ENCODE peak calls at places on chromosomes 4 and X, in ten cellular contexts. T, F, Z, N, W, O, U, S, K and D are unnamed samples.

GRCh38 chr4:4781936-4782754 is 77.3 kb upstream of the MSX1 start:
- DNase-seq in N (no peak), U (peak), K (no peak), F (peak), S (peak), W (no peak), Z (no peak), O (no peak), T (no peak), D (no peak)

GRCh38 chrX:100710816-100711215 is 21.1 kb downstream of the SYTL4 start:
- DNase-seq in F (no peak), T (no peak), O (no peak), U (no peak), K (no peak), W (no peak), Z (no peak), S (no peak), N (no peak), D (no peak)

GRCh38 chr4:138686078-138686477 is 329.5 kb upstream of the NOCT start:
- DNase-seq in O (no peak), S (no peak), T (no peak), F (no peak), K (no peak), N (no peak), U (no peak), W (peak), Z (no peak), D (no peak)

GRCh38 chr4:47704693-47705325 is 133.1 kb downstream of the CORIN start:
- DNase-seq in F (peak), N (peak), K (peak), W (no peak), O (no peak), U (peak), S (no peak), T (no peak), Z (peak), D (peak)

GRCh38 chrX:76453737-76454406 is 26.4 kb downstream of the MAGEE1 start:
- DNase-seq in O (no peak), T (no peak), Z (no peak), F (no peak), W (no peak), K (no peak), S (no peak), U (no peak), N (no peak), D (no peak)

GRCh38 chr4:179125870-179126269 is 1683.6 kb upstream of the AGA start:
- DNase-seq in N (no peak), Z (no peak), K (no peak), T (no peak), S (no peak), U (no peak), O (no peak), F (no peak), W (no peak), D (no peak)

GRCh38 chrX:43785930-43786591 is 96.2 kb downstream of the MAOB start:
- DNase-seq in S (no peak), Z (no peak), U (no peak), N (no peak), O (no peak), W (no peak), F (no peak), T (no peak), K (no peak), D (no peak)

GRCh38 chr4:130422255-130422654 is 1326.3 kb downstream of the C4orf33 start:
- DNase-seq in O (no peak), K (no peak), Z (no peak), T (no peak), N (peak), U (no peak), W (no peak), S (no peak), F (no peak), D (no peak)

GRCh38 chrX:3548743-3549441 is 164.6 kb downstream of the PRKX start:
- DNase-seq in W (no peak), O (no peak), F (peak), K (peak), S (no peak), U (peak), Z (peak), N (peak), T (no peak), D (peak)

GRCh38 chrX:102976290-102976689 is 39.2 kb downstream of the RAB40AL start:
- DNase-seq in Z (no peak), K (no peak), F (no peak), N (peak), S (no peak), U (no peak), T (no peak), W (no peak), O (no peak), D (no peak)

GRCh38 chr4:172808196-172808595 is 360.4 kb upstream of the GALNT7 start:
- DNase-seq in F (no peak), U (no peak), O (no peak), Z (no peak), S (no peak), K (no peak), W (no peak), T (no peak), N (no peak), D (no peak)

GRCh38 chrX:148659481-148659880 is 159.1 kb downstream of the AFF2 start:
- DNase-seq in W (no peak), O (no peak), Z (no peak), U (no peak), F (peak), S (no peak), T (no peak), K (no peak), N (no peak), D (no peak)

GRCh38 chrX:10725071-10725470 is 104.7 kb upstream of the MID1 start:
- DNase-seq in T (no peak), O (no peak), U (no peak), F (no peak), S (no peak), W (no peak), N (peak), Z (no peak), K (no peak), D (no peak)
- TF ChIP-seq CTCF in T (no peak), O (no peak), U (no peak), F (peak), S (no peak), W (no peak), N (peak), Z (no peak), K (peak), D (peak)

GRCh38 chr4:68369474-68369805 is 19.6 kb upstream of the YTHDC1 start:
- DNase-seq in U (no peak), Z (peak), O (peak), W (no peak), F (no peak), T (no peak), K (no peak), S (no peak), N (no peak), D (no peak)
- H3K4me3 ChIP-seq in U (no peak), Z (no peak), O (no peak), W (no peak), F (no peak), T (no peak), K (no peak), S (no peak), N (no peak), D (no peak)

DNA sequence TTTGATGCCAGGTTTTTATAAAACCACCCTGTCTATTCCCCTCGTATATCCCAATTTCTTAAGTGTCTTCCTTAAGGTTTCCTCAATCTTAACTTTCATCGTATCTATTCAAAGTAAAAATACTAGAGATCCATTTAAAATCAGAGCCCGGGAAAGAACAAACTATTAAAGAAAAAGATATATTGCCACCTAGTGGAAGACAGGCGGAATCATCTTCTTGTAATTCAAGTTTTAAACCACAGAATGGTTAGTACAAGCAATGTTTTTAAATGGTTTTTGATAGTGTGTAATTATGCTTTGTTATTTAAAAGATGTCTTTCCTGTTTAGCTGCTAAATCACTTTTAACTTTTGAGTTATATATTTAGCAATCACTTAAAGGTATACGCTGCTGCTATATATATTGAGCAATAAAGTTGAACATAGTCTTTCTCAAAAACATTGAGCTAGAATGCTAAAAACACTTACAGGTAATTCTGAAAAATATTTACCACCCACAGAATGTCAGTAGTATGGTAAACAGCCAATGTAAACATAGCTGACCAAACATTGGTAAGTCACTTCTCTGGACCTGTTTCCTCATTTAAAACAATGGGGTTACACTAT is 18.2 kb downstream of the PRDM8 start:
- DNase-seq in Z (no peak), S (no peak), F (peak), K (no peak), N (peak), U (no peak), W (no peak), T (no peak), O (no peak), D (no peak)
- TF ChIP-seq CTCF in Z (peak), S (peak), F (peak), K (peak), N (peak), U (peak), W (peak), T (no peak), O (peak), D (peak)

GRCh38 chr4:152935138-152935537 is 985 bp upstream of the FHDC1 start:
- DNase-seq in T (no peak), W (no peak), Z (no peak), F (no peak), U (no peak), S (no peak), N (peak), O (no peak), K (no peak), D (no peak)

GRCh38 chr4:152928286-152928685 is 7.8 kb upstream of the FHDC1 start:
- DNase-seq in Z (no peak), O (no peak), K (no peak), T (no peak), N (no peak), W (no peak), F (no peak), U (no peak), S (no peak), D (no peak)

GRCh38 chr4:152926959-152927358 is 9.2 kb upstream of the FHDC1 start:
- DNase-seq in K (no peak), S (no peak), W (no peak), T (no peak), F (no peak), O (no peak), U (no peak), Z (no peak), N (no peak), D (no peak)

GRCh38 chr4:152927737-152928136 is 8.4 kb upstream of the FHDC1 start:
- DNase-seq in W (no peak), U (no peak), Z (no peak), T (no peak), S (no peak), F (no peak), N (no peak), O (no peak), K (no peak), D (no peak)

GRCh38 chr4:152929888-152930287 is 6.2 kb upstream of the FHDC1 start:
- DNase-seq in W (no peak), Z (no peak), O (no peak), U (no peak), F (no peak), N (no peak), K (no peak), S (no peak), T (no peak), D (no peak)
- H3K4me3 ChIP-seq in W (no peak), Z (no peak), O (no peak), U (no peak), F (no peak), N (no peak), K (no peak), S (no peak), T (no peak), D (no peak)

GRCh38 chr4:98784947-98785693 is 126.7 kb upstream of the TSPAN5 start:
- DNase-seq in W (no peak), T (no peak), O (no peak), S (no peak), U (no peak), Z (no peak), F (no peak), N (no peak), K (no peak), D (no peak)

GRCh38 chr4:98781641-98782348 is 123.4 kb upstream of the TSPAN5 start:
- DNase-seq in F (no peak), W (no peak), N (no peak), U (no peak), T (no peak), O (no peak), Z (no peak), K (no peak), S (no peak), D (no peak)

GRCh38 chr4:98780926-98781325 is 122.5 kb upstream of the TSPAN5 start:
- DNase-seq in F (no peak), K (no peak), W (no peak), U (no peak), T (no peak), S (no peak), N (no peak), O (no peak), Z (no peak), D (no peak)

DNA sequence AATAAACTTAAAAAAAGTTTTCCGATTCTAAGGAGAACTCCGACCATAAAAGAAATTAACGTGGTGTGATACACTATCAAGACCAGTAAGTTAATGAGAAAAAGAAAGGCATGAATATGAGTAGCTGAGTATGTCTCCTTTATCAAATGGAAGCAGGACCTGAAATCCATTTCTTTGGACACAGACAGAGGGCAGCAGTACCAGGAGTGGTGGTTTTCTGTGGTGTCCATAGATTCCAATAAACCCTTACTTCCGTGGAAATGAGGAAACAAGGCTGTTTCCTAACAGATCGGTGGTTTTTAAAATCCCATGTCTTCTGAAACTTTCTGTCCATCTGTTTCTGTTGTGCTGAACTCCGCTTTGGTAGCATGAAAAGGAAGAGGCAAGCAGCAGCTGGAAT is 128.5 kb upstream of the TSPAN5 start:
- DNase-seq in W (no peak), F (no peak), O (no peak), N (peak), K (no peak), Z (no peak), U (peak), S (no peak), T (no peak), D (no peak)
- TF ChIP-seq CTCF in W (no peak), F (peak), O (peak), N (no peak), K (peak), Z (no peak), U (peak), S (no peak), T (no peak), D (peak)

DNA sequence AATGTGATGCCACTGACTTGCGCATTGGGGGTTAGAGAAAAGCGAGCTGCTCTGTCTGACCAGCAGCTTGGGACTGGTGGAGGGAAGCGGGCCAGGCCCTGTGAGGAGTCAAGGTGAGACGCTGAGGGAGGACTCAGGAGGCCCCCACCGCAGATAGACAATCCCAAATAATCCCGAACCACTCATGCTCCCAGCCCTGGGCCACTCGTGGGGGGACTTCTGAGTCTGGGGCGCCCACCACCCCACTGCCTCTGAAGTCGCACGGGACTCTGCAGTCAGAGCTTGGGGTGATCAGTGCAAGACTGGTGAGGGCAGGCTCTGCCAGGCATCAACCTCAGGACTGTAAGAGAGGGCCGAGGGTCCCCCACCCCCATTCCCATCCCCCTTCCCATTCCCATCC is 6.9 kb downstream of the MAGEA4 start:
- DNase-seq in U (no peak), K (no peak), F (no peak), Z (no peak), N (no peak), S (peak), W (no peak), O (no peak), T (no peak), D (no peak)
- H3K4me3 ChIP-seq in U (no peak), K (no peak), F (no peak), Z (no peak), N (no peak), S (no peak), W (no peak), O (no peak), T (no peak), D (no peak)

GRCh38 chrX:46574941-46575381 is 1.4 kb downstream of the CHST7 start:
- DNase-seq in W (no peak), K (no peak), Z (no peak), T (no peak), F (no peak), U (peak), S (peak), N (no peak), O (no peak), D (no peak)
- TF ChIP-seq CTCF in W (no peak), K (no peak), Z (no peak), T (no peak), F (no peak), U (no peak), S (no peak), N (no peak), O (no peak), D (no peak)

GRCh38 chr4:7595883-7596535 is 161.3 kb upstream of the PSAPL1 start:
- DNase-seq in O (no peak), F (no peak), U (no peak), T (no peak), S (no peak), K (no peak), N (no peak), W (no peak), Z (peak), D (no peak)

GRCh38 chr4:7588002-7588401 is 153.3 kb upstream of the PSAPL1 start:
- DNase-seq in F (no peak), T (no peak), N (no peak), Z (no peak), S (no peak), O (no peak), K (no peak), W (no peak), U (no peak), D (no peak)

GRCh38 chr4:7594013-7594412 is 159.3 kb upstream of the PSAPL1 start:
- DNase-seq in S (no peak), T (no peak), U (no peak), W (no peak), O (no peak), K (no peak), Z (no peak), F (no peak), N (no peak), D (no peak)

GRCh38 chr4:7590205-7590604 is 155.5 kb upstream of the PSAPL1 start:
- DNase-seq in S (no peak), U (no peak), W (no peak), N (no peak), K (no peak), T (no peak), Z (no peak), F (no peak), O (no peak), D (no peak)

GRCh38 chr4:7591409-7592063 is 156.8 kb upstream of the PSAPL1 start:
- DNase-seq in U (no peak), S (no peak), F (no peak), K (no peak), O (no peak), N (no peak), Z (no peak), T (no peak), W (no peak), D (peak)
- H3K4me3 ChIP-seq in U (no peak), S (no peak), F (no peak), K (no peak), O (no peak), N (no peak), Z (no peak), T (no peak), W (no peak), D (no peak)